ENCODE peak calls at places on chromosomes 4 and X, in six cellular contexts. One of them, this sample, is unnamed. For H3K9me3, the result is how much of the 10 kb centered on the place peaks cover.

GRCh38 chrX:119573840-119574393 is 446 bp upstream of the UBE2A start:
- DNase-seq in neuronal stem cell: no peak
- DNase-seq in HCT116: peak
- DNase-seq in pancreas: peak
- DNase-seq in psoas muscle: peak
- DNase-seq in stomach: no peak
- DNase-seq in this sample: peak

GRCh38 chrX:150581093-150581775 is 12.8 kb downstream of the MTM1 start:
- DNase-seq in pancreas: no peak
- DNase-seq in stomach: no peak
- DNase-seq in neuronal stem cell: no peak
- DNase-seq in HCT116: peak
- DNase-seq in psoas muscle: no peak
- DNase-seq in this sample: no peak

GRCh38 chrX:105552395-105552794 is 269.9 kb upstream of the NRK start:
- DNase-seq in psoas muscle: no peak
- DNase-seq in stomach: no peak
- DNase-seq in pancreas: no peak
- DNase-seq in HCT116: no peak
- DNase-seq in neuronal stem cell: no peak
- DNase-seq in this sample: no peak

GRCh38 chr4:156378053-156378665 is 424.5 kb upstream of the CTSO start:
- DNase-seq in stomach: no peak
- DNase-seq in neuronal stem cell: peak
- DNase-seq in psoas muscle: no peak
- DNase-seq in HCT116: peak
- DNase-seq in pancreas: no peak
- DNase-seq in this sample: no peak

GRCh38 chr4:40596522-40596921 is 33.1 kb downstream of the RBM47 start:
- DNase-seq in HCT116: no peak
- DNase-seq in pancreas: no peak
- DNase-seq in neuronal stem cell: no peak
- DNase-seq in stomach: no peak
- DNase-seq in psoas muscle: no peak
- DNase-seq in this sample: no peak

GRCh38 chrX:18173494-18174180 is 47.0 kb downstream of the BEND2 start:
- DNase-seq in psoas muscle: no peak
- DNase-seq in neuronal stem cell: no peak
- DNase-seq in pancreas: no peak
- DNase-seq in HCT116: no peak
- DNase-seq in stomach: no peak
- DNase-seq in this sample: no peak

GRCh38 chr4:6332042-6332668 is 62.5 kb downstream of the WFS1 start:
- DNase-seq in stomach: peak
- DNase-seq in psoas muscle: no peak
- DNase-seq in pancreas: peak
- DNase-seq in HCT116: no peak
- DNase-seq in neuronal stem cell: peak
- DNase-seq in this sample: no peak

GRCh38 chr4:38101563-38101962 is 141.4 kb downstream of the PTTG2 start:
- DNase-seq in HCT116: no peak
- DNase-seq in pancreas: no peak
- DNase-seq in neuronal stem cell: no peak
- DNase-seq in stomach: no peak
- DNase-seq in psoas muscle: no peak
- DNase-seq in this sample: no peak

GRCh38 chrX:84258708-84259107 is 70.7 kb upstream of the RPS6KA6 start:
- DNase-seq in stomach: no peak
- DNase-seq in pancreas: no peak
- DNase-seq in HCT116: no peak
- DNase-seq in psoas muscle: no peak
- DNase-seq in neuronal stem cell: no peak
- DNase-seq in this sample: no peak

DNA sequence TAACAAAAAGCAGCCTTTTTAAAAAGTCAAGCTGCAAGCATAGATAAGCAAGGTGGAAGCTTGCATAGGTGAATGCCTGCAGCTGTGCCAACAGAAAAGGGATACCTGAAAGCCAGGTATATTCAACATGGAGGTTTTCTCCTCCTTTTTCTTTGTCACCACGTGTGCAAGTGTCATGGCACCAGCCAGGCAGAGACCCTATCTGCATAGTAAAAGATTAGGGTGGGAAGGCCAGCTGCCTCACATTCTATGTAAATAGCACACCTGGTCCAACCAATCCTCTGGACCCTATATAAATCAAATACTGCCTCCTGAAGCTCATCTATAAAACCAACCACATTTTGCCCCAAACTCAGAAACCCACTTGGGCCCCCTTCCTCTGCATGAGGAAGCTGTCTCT is 28.0 kb upstream of the PLK4 start:
- DNase-seq in pancreas: no peak
- DNase-seq in psoas muscle: no peak
- DNase-seq in HCT116: no peak
- DNase-seq in neuronal stem cell: no peak
- DNase-seq in stomach: no peak
- DNase-seq in this sample: no peak
- H3K9me3 ChIP-seq in pancreas: under half
- H3K9me3 ChIP-seq in psoas muscle: under half
- H3K9me3 ChIP-seq in HCT116: under half
- H3K9me3 ChIP-seq in neuronal stem cell: under half
- H3K9me3 ChIP-seq in stomach: under half
- H3K9me3 ChIP-seq in this sample: half or more

GRCh38 chrX:20433376-20433775 is 166.7 kb upstream of the RPS6KA3 start:
- DNase-seq in psoas muscle: no peak
- DNase-seq in stomach: no peak
- DNase-seq in neuronal stem cell: no peak
- DNase-seq in pancreas: no peak
- DNase-seq in HCT116: no peak
- DNase-seq in this sample: no peak

GRCh38 chrX:20438871-20439526 is 172.3 kb upstream of the RPS6KA3 start:
- DNase-seq in stomach: no peak
- DNase-seq in HCT116: no peak
- DNase-seq in neuronal stem cell: no peak
- DNase-seq in psoas muscle: no peak
- DNase-seq in pancreas: no peak
- DNase-seq in this sample: no peak

GRCh38 chrX:20432746-20433374 is 166.2 kb upstream of the RPS6KA3 start:
- DNase-seq in stomach: no peak
- DNase-seq in HCT116: no peak
- DNase-seq in psoas muscle: no peak
- DNase-seq in pancreas: no peak
- DNase-seq in neuronal stem cell: no peak
- DNase-seq in this sample: no peak

GRCh38 chrX:20437678-20438077 is 171.0 kb upstream of the RPS6KA3 start:
- DNase-seq in pancreas: no peak
- DNase-seq in psoas muscle: no peak
- DNase-seq in neuronal stem cell: no peak
- DNase-seq in stomach: no peak
- DNase-seq in HCT116: no peak
- DNase-seq in this sample: no peak

DNA sequence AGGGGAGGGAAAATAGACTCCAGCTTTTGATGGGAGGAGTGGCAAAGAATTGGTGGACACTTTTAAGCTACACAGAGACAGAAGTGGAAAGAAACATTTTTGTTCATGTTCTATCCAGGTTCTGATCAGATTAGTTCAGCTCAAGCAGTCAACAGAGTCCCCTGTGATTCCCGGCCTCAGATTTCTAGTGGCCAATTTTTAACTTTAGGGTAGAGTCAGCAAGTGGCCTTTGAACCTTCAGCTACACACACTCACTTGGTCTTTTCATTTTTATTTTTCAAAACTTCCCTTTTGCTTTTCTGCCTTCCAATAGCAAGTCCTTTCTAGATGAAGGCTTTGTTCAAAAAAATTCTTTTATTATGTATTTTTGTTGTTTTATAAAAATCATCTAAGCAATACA is 169.2 kb upstream of the RPS6KA3 start:
- DNase-seq in HCT116: no peak
- DNase-seq in pancreas: no peak
- DNase-seq in psoas muscle: no peak
- DNase-seq in neuronal stem cell: no peak
- DNase-seq in stomach: no peak
- DNase-seq in this sample: no peak
- H3K9me3 ChIP-seq in HCT116: under half
- H3K9me3 ChIP-seq in pancreas: under half
- H3K9me3 ChIP-seq in psoas muscle: under half
- H3K9me3 ChIP-seq in neuronal stem cell: under half
- H3K9me3 ChIP-seq in stomach: under half
- H3K9me3 ChIP-seq in this sample: under half

GRCh38 chrX:1223253-1223621 is 10.8 kb upstream of the CRLF2 start:
- DNase-seq in neuronal stem cell: no peak
- DNase-seq in psoas muscle: no peak
- DNase-seq in stomach: no peak
- DNase-seq in pancreas: no peak
- DNase-seq in HCT116: no peak
- DNase-seq in this sample: no peak
- H3K9me3 ChIP-seq in neuronal stem cell: under half
- H3K9me3 ChIP-seq in psoas muscle: under half
- H3K9me3 ChIP-seq in stomach: under half
- H3K9me3 ChIP-seq in pancreas: under half
- H3K9me3 ChIP-seq in HCT116: under half
- H3K9me3 ChIP-seq in this sample: under half

GRCh38 chr4:453267-453666 is 45.7 kb downstream of the ZNF721 start:
- DNase-seq in psoas muscle: no peak
- DNase-seq in HCT116: no peak
- DNase-seq in neuronal stem cell: no peak
- DNase-seq in pancreas: no peak
- DNase-seq in stomach: no peak
- DNase-seq in this sample: no peak
- H3K9me3 ChIP-seq in psoas muscle: half or more
- H3K9me3 ChIP-seq in HCT116: half or more
- H3K9me3 ChIP-seq in neuronal stem cell: half or more
- H3K9me3 ChIP-seq in pancreas: under half
- H3K9me3 ChIP-seq in stomach: half or more
- H3K9me3 ChIP-seq in this sample: half or more

This sample was measured in left lung.